ENCODE peak calls at places on chromosomes 13 and 19, in six cellular contexts. One of them, this sample, is unnamed.

GRCh38 chr19:1650627-1651009 is 1.8 kb downstream of the TCF3 start:
- DNase-seq in astrocyte of the spinal cord: peak
- DNase-seq in fibroblast of pulmonary artery: peak
- DNase-seq in mucosa of descending colon: peak
- DNase-seq in AG10803: no peak
- DNase-seq in neural crest cell: no peak
- DNase-seq in this sample: no peak

GRCh38 chr13:23588576-23589141 is 18.4 kb downstream of the TNFRSF19 start:
- DNase-seq in astrocyte of the spinal cord: no peak
- DNase-seq in fibroblast of pulmonary artery: no peak
- DNase-seq in mucosa of descending colon: no peak
- DNase-seq in AG10803: no peak
- DNase-seq in neural crest cell: no peak
- DNase-seq in this sample: no peak

GRCh38 chr19:12611361-12611699 is 610 bp downstream of the ZNF791 start:
- DNase-seq in astrocyte of the spinal cord: peak
- DNase-seq in fibroblast of pulmonary artery: peak
- DNase-seq in mucosa of descending colon: peak
- DNase-seq in AG10803: peak
- DNase-seq in neural crest cell: peak
- DNase-seq in this sample: peak

GRCh38 chr19:16661480-16662034 is 618 bp downstream of the TMEM38A start:
- DNase-seq in astrocyte of the spinal cord: no peak
- DNase-seq in fibroblast of pulmonary artery: no peak
- DNase-seq in mucosa of descending colon: peak
- DNase-seq in AG10803: no peak
- DNase-seq in neural crest cell: no peak
- DNase-seq in this sample: no peak

GRCh38 chr19:4567584-4568071 is 8.1 kb upstream of the SEMA6B start:
- DNase-seq in astrocyte of the spinal cord: peak
- DNase-seq in fibroblast of pulmonary artery: peak
- DNase-seq in mucosa of descending colon: peak
- DNase-seq in AG10803: peak
- DNase-seq in neural crest cell: peak
- DNase-seq in this sample: peak

GRCh38 chr13:98664047-98664446 is 87.1 kb upstream of the STK24 start:
- DNase-seq in astrocyte of the spinal cord: peak
- DNase-seq in fibroblast of pulmonary artery: peak
- DNase-seq in mucosa of descending colon: no peak
- DNase-seq in AG10803: peak
- DNase-seq in neural crest cell: no peak
- DNase-seq in this sample: no peak

GRCh38 chr13:26253262-26253786 is 605 bp upstream of the CDK8 start:
- DNase-seq in astrocyte of the spinal cord: no peak
- DNase-seq in fibroblast of pulmonary artery: no peak
- DNase-seq in mucosa of descending colon: no peak
- DNase-seq in AG10803: no peak
- DNase-seq in neural crest cell: no peak
- DNase-seq in this sample: no peak

GRCh38 chr13:59144700-59145099 is 1019.0 kb downstream of the DIAPH3 start:
- DNase-seq in astrocyte of the spinal cord: no peak
- DNase-seq in fibroblast of pulmonary artery: peak
- DNase-seq in mucosa of descending colon: no peak
- DNase-seq in AG10803: no peak
- DNase-seq in neural crest cell: no peak
- DNase-seq in this sample: no peak

GRCh38 chr13:91468301-91468700 is 69.9 kb downstream of the GPC5 start:
- DNase-seq in astrocyte of the spinal cord: no peak
- DNase-seq in fibroblast of pulmonary artery: peak
- DNase-seq in mucosa of descending colon: no peak
- DNase-seq in AG10803: no peak
- DNase-seq in neural crest cell: no peak
- DNase-seq in this sample: no peak

GRCh38 chr13:106306748-106307277 is 228.6 kb downstream of the EFNB2 start:
- DNase-seq in astrocyte of the spinal cord: no peak
- DNase-seq in fibroblast of pulmonary artery: no peak
- DNase-seq in mucosa of descending colon: no peak
- DNase-seq in AG10803: no peak
- DNase-seq in neural crest cell: no peak
- DNase-seq in this sample: no peak

GRCh38 chr13:35723061-35723461 is 246.6 kb upstream of the MAB21L1 start:
- DNase-seq in astrocyte of the spinal cord: no peak
- DNase-seq in fibroblast of pulmonary artery: peak
- DNase-seq in mucosa of descending colon: no peak
- DNase-seq in AG10803: peak
- DNase-seq in neural crest cell: no peak
- DNase-seq in this sample: no peak

GRCh38 chr19:3637621-3638020 is 11.0 kb upstream of the CACTIN start:
- DNase-seq in astrocyte of the spinal cord: no peak
- DNase-seq in fibroblast of pulmonary artery: no peak
- DNase-seq in mucosa of descending colon: no peak
- DNase-seq in AG10803: no peak
- DNase-seq in neural crest cell: no peak
- DNase-seq in this sample: no peak

GRCh38 chr19:10431943-10432735 is 11.8 kb downstream of the PDE4A start:
- DNase-seq in astrocyte of the spinal cord: no peak
- DNase-seq in fibroblast of pulmonary artery: peak
- DNase-seq in mucosa of descending colon: peak
- DNase-seq in AG10803: peak
- DNase-seq in neural crest cell: no peak
- DNase-seq in this sample: no peak

GRCh38 chr19:41993612-41994483 is at the start of gene ATP1A3:
- DNase-seq in astrocyte of the spinal cord: peak
- DNase-seq in fibroblast of pulmonary artery: peak
- DNase-seq in mucosa of descending colon: peak
- DNase-seq in AG10803: peak
- DNase-seq in neural crest cell: peak
- DNase-seq in this sample: peak

GRCh38 chr13:38954291-38954690 is 36.3 kb downstream of the STOML3 start:
- DNase-seq in astrocyte of the spinal cord: no peak
- DNase-seq in fibroblast of pulmonary artery: peak
- DNase-seq in mucosa of descending colon: no peak
- DNase-seq in AG10803: no peak
- DNase-seq in neural crest cell: no peak
- DNase-seq in this sample: no peak

GRCh38 chr13:27496851-27497250 is 46.5 kb upstream of the MTIF3 start:
- DNase-seq in astrocyte of the spinal cord: no peak
- DNase-seq in fibroblast of pulmonary artery: no peak
- DNase-seq in mucosa of descending colon: no peak
- DNase-seq in AG10803: no peak
- DNase-seq in neural crest cell: no peak
- DNase-seq in this sample: no peak

GRCh38 chr13:114279770-114280169 is 1.6 kb upstream of the UPF3A start:
- DNase-seq in astrocyte of the spinal cord: no peak
- DNase-seq in fibroblast of pulmonary artery: no peak
- DNase-seq in mucosa of descending colon: no peak
- DNase-seq in AG10803: no peak
- DNase-seq in neural crest cell: no peak
- DNase-seq in this sample: no peak

GRCh38 chr19:28296506-28296905 is 916.4 kb downstream of the UQCRFS1 start:
- DNase-seq in astrocyte of the spinal cord: peak
- DNase-seq in fibroblast of pulmonary artery: peak
- DNase-seq in mucosa of descending colon: no peak
- DNase-seq in AG10803: peak
- DNase-seq in neural crest cell: no peak
- DNase-seq in this sample: no peak

GRCh38 chr13:41917641-41918040 is 43.3 kb downstream of the VWA8 start:
- DNase-seq in astrocyte of the spinal cord: peak
- DNase-seq in fibroblast of pulmonary artery: peak
- DNase-seq in mucosa of descending colon: no peak
- DNase-seq in AG10803: peak
- DNase-seq in neural crest cell: no peak
- DNase-seq in this sample: peak

GRCh38 chr19:55095260-55096060 is 19.8 kb downstream of the EPS8L1 start:
- DNase-seq in astrocyte of the spinal cord: no peak
- DNase-seq in fibroblast of pulmonary artery: no peak
- DNase-seq in mucosa of descending colon: no peak
- DNase-seq in AG10803: no peak
- DNase-seq in neural crest cell: no peak
- DNase-seq in this sample: no peak

GRCh38 chr19:7970716-7971448 is 27.4 kb upstream of the TIMM44 start:
- DNase-seq in astrocyte of the spinal cord: peak
- DNase-seq in fibroblast of pulmonary artery: peak
- DNase-seq in mucosa of descending colon: no peak
- DNase-seq in AG10803: peak
- DNase-seq in neural crest cell: peak
- DNase-seq in this sample: no peak

GRCh38 chr13:93233997-93234416 is 7.4 kb downstream of the GPC6 start:
- DNase-seq in astrocyte of the spinal cord: no peak
- DNase-seq in fibroblast of pulmonary artery: no peak
- DNase-seq in mucosa of descending colon: no peak
- DNase-seq in AG10803: no peak
- DNase-seq in neural crest cell: no peak
- DNase-seq in this sample: no peak

GRCh38 chr13:36475468-36475867 is 43.2 kb downstream of the CCNA1 start:
- DNase-seq in astrocyte of the spinal cord: no peak
- DNase-seq in fibroblast of pulmonary artery: peak
- DNase-seq in mucosa of descending colon: no peak
- DNase-seq in AG10803: no peak
- DNase-seq in neural crest cell: no peak
- DNase-seq in this sample: no peak

GRCh38 chr19:58229255-58229639 is 533 bp downstream of the ZNF544 start:
- DNase-seq in astrocyte of the spinal cord: peak
- DNase-seq in fibroblast of pulmonary artery: peak
- DNase-seq in mucosa of descending colon: peak
- DNase-seq in AG10803: no peak
- DNase-seq in neural crest cell: no peak
- DNase-seq in this sample: peak
- TF ChIP-seq CTCF in astrocyte of the spinal cord: peak
- TF ChIP-seq CTCF in fibroblast of pulmonary artery: peak
- TF ChIP-seq CTCF in mucosa of descending colon: no peak
- TF ChIP-seq CTCF in AG10803: peak
- TF ChIP-seq CTCF in neural crest cell: no peak
- TF ChIP-seq CTCF in this sample: peak

GRCh38 chr13:49792550-49793324 is at the start of gene KPNA3:
- DNase-seq in astrocyte of the spinal cord: peak
- DNase-seq in fibroblast of pulmonary artery: peak
- DNase-seq in mucosa of descending colon: peak
- DNase-seq in AG10803: peak
- DNase-seq in neural crest cell: peak
- DNase-seq in this sample: peak
- TF ChIP-seq CTCF in astrocyte of the spinal cord: no peak
- TF ChIP-seq CTCF in fibroblast of pulmonary artery: no peak
- TF ChIP-seq CTCF in mucosa of descending colon: peak
- TF ChIP-seq CTCF in AG10803: no peak
- TF ChIP-seq CTCF in neural crest cell: no peak
- TF ChIP-seq CTCF in this sample: peak

GRCh38 chr19:58554494-58555368 is at the start of gene CHMP2A:
- DNase-seq in astrocyte of the spinal cord: peak
- DNase-seq in fibroblast of pulmonary artery: peak
- DNase-seq in mucosa of descending colon: peak
- DNase-seq in AG10803: peak
- DNase-seq in neural crest cell: peak
- DNase-seq in this sample: peak
- TF ChIP-seq CTCF in astrocyte of the spinal cord: no peak
- TF ChIP-seq CTCF in fibroblast of pulmonary artery: no peak
- TF ChIP-seq CTCF in mucosa of descending colon: no peak
- TF ChIP-seq CTCF in AG10803: no peak
- TF ChIP-seq CTCF in neural crest cell: no peak
- TF ChIP-seq CTCF in this sample: peak

DNA sequence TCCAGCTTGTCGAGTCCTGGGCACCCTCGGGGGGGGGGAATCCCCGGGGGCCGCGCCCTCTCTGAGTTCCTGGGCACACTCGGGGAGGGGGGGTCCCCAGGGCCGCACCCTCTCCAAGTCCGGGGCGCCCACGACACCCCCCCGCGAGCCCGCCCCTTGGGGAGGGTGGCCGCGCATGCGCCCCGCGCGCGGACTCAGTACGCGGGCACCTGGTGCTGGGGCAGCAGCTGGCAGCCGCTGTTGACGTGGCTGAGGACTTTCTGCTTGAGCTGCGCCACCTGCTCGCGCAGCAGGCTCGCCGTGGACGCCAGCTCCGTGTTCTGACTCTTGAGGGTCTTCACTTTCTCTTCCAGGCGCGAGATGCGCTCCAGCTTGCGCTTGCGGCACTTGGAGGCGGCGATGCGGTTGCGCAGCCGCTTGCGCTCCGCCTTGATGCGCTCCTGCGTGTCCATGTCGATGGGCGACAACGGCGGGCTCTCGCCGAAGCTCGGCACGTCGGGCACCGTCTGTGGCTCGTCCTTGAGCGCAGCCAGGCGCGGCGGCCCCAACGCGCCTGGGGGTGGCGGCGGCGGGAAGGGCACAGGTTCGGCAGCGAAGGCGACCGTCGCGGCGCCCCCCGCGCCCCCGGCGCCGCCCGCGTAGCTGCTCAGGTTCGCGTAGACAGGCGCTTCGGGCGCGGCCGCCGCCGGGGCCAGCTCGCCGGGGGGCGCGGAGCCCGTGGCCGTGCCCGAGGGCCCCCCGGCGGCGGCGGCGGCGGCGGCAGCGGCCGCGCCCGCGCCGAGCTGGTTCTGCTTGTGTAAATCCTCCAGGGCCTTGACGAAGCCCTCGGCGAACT is 958 bp downstream of the JUND start:
- DNase-seq in astrocyte of the spinal cord: peak
- DNase-seq in fibroblast of pulmonary artery: peak
- DNase-seq in mucosa of descending colon: peak
- DNase-seq in AG10803: peak
- DNase-seq in neural crest cell: peak
- DNase-seq in this sample: peak
- TF ChIP-seq CTCF in astrocyte of the spinal cord: no peak
- TF ChIP-seq CTCF in fibroblast of pulmonary artery: no peak
- TF ChIP-seq CTCF in mucosa of descending colon: no peak
- TF ChIP-seq CTCF in AG10803: no peak
- TF ChIP-seq CTCF in neural crest cell: no peak
- TF ChIP-seq CTCF in this sample: no peak